ENCODE peak calls at places on chromosomes 11 and 22, in nine cellular contexts. O, C, R, Z, F, H, L, U and A are unnamed samples.

GRCh38 chr11:4127357-4127756 is 32.8 kb downstream of the RRM1 start:
- DNase-seq in O (no peak), C (no peak), R (no peak), Z (no peak), F (no peak), H (no peak), L (no peak), U (no peak), A (no peak)

GRCh38 chr11:129503646-129504045 is 128.0 kb downstream of the BARX2 start:
- DNase-seq in O (no peak), C (no peak), R (no peak), Z (no peak), F (no peak), H (no peak), L (no peak), U (no peak), A (no peak)

GRCh38 chr11:64371201-64371600 is 12.2 kb downstream of the RPS6KA4 start:
- DNase-seq in O (peak), C (no peak), R (no peak), Z (no peak), F (no peak), H (no peak), L (no peak), U (no peak), A (no peak)

GRCh38 chr11:129723964-129724291 is 91.7 kb upstream of the TMEM45B start:
- DNase-seq in O (no peak), C (no peak), R (no peak), Z (no peak), F (peak), H (no peak), L (no peak), U (no peak), A (no peak)

GRCh38 chr22:43152355-43153071 is 1.2 kb downstream of the TSPO start:
- DNase-seq in O (peak), C (peak), R (peak), Z (peak), F (peak), H (peak), L (peak), U (peak), A (peak)

GRCh38 chr11:116513894-116514293 is 258.9 kb downstream of the BUD13 start:
- DNase-seq in O (peak), C (peak), R (peak), Z (peak), F (no peak), H (no peak), L (no peak), U (peak), A (peak)

GRCh38 chr11:118212781-118213565 is 11.8 kb downstream of the JAML start:
- DNase-seq in O (peak), C (no peak), R (no peak), Z (no peak), F (no peak), H (no peak), L (no peak), U (no peak), A (no peak)

GRCh38 chr11:12540913-12541587 is 133.2 kb upstream of the TEAD1 start:
- DNase-seq in O (no peak), C (no peak), R (peak), Z (peak), F (no peak), H (peak), L (no peak), U (no peak), A (peak)

GRCh38 chr22:34161724-34162123 is 241.4 kb upstream of the LARGE1 start:
- DNase-seq in O (no peak), C (no peak), R (no peak), Z (no peak), F (no peak), H (no peak), L (no peak), U (no peak), A (no peak)

GRCh38 chr11:72589802-72590761 is 84.1 kb downstream of the PDE2A start:
- DNase-seq in O (peak), C (peak), R (peak), Z (peak), F (no peak), H (peak), L (no peak), U (no peak), A (no peak)

GRCh38 chr22:20009018-20009482 is 7.6 kb downstream of the ARVCF start:
- DNase-seq in O (no peak), C (no peak), R (no peak), Z (no peak), F (no peak), H (no peak), L (no peak), U (no peak), A (no peak)

GRCh38 chr11:87719311-87720073 is 455.8 kb downstream of the RAB38 start:
- DNase-seq in O (no peak), C (no peak), R (no peak), Z (peak), F (no peak), H (peak), L (no peak), U (no peak), A (no peak)

GRCh38 chr11:72433455-72434061 is 773 bp downstream of the CLPB start:
- DNase-seq in O (peak), C (no peak), R (no peak), Z (no peak), F (no peak), H (no peak), L (no peak), U (no peak), A (no peak)

GRCh38 chr22:27203276-27203660 is 545.9 kb downstream of the MIAT start:
- DNase-seq in O (no peak), C (no peak), R (no peak), Z (no peak), F (no peak), H (no peak), L (no peak), U (no peak), A (no peak)

GRCh38 chr11:34214961-34215805 is 109.8 kb downstream of the NAT10 start:
- DNase-seq in O (no peak), C (peak), R (peak), Z (peak), F (peak), H (peak), L (no peak), U (peak), A (peak)

GRCh38 chr11:91421586-91421985 is 803.0 kb upstream of the FAT3 start:
- DNase-seq in O (no peak), C (no peak), R (no peak), Z (no peak), F (no peak), H (no peak), L (no peak), U (no peak), A (no peak)

GRCh38 chr22:24423519-24424000 is 3.8 kb upstream of the ADORA2A start:
- DNase-seq in O (peak), C (no peak), R (no peak), Z (peak), F (no peak), H (peak), L (no peak), U (peak), A (no peak)

GRCh38 chr11:59692915-59693314 is 20.7 kb downstream of the OR10V1 start:
- DNase-seq in O (no peak), C (no peak), R (no peak), Z (no peak), F (no peak), H (no peak), L (no peak), U (no peak), A (no peak)

GRCh38 chr11:44096360-44097188 is 1.1 kb downstream of the EXT2 start:
- DNase-seq in O (no peak), C (peak), R (no peak), Z (no peak), F (no peak), H (peak), L (no peak), U (no peak), A (peak)

GRCh38 chr11:65013130-65013691 is 749 bp upstream of the ARL2 start:
- DNase-seq in O (peak), C (peak), R (peak), Z (peak), F (no peak), H (peak), L (peak), U (peak), A (peak)

GRCh38 chr11:72582206-72583176 is 91.7 kb downstream of the PDE2A start:
- DNase-seq in O (no peak), C (no peak), R (no peak), Z (no peak), F (peak), H (no peak), L (no peak), U (no peak), A (no peak)

GRCh38 chr11:12019867-12020416 is 11.5 kb upstream of the DKK3 start:
- DNase-seq in O (no peak), C (no peak), R (no peak), Z (peak), F (no peak), H (no peak), L (no peak), U (no peak), A (no peak)

GRCh38 chr11:126603486-126603885 is 248.0 kb downstream of the ST3GAL4 start:
- DNase-seq in O (no peak), C (no peak), R (no peak), Z (no peak), F (no peak), H (no peak), L (no peak), U (no peak), A (no peak)

GRCh38 chr11:58741127-58741526 is 9.4 kb upstream of the GLYAT start:
- DNase-seq in O (no peak), C (no peak), R (no peak), Z (no peak), F (no peak), H (no peak), L (no peak), U (no peak), A (no peak)

GRCh38 chr11:61555051-61555969 is 25.6 kb downstream of the SYT7 start:
- DNase-seq in O (peak), C (no peak), R (no peak), Z (no peak), F (no peak), H (peak), L (no peak), U (no peak), A (no peak)

GRCh38 chr11:17532814-17533213 is 11.4 kb downstream of the USH1C start:
- DNase-seq in O (no peak), C (no peak), R (no peak), Z (no peak), F (no peak), H (no peak), L (no peak), U (no peak), A (no peak)

GRCh38 chr11:47971501-47971900 is 8.9 kb upstream of the PTPRJ start:
- DNase-seq in O (no peak), C (no peak), R (no peak), Z (no peak), F (no peak), H (no peak), L (no peak), U (no peak), A (no peak)

GRCh38 chr11:96235725-96236124 is 107.3 kb downstream of the MAML2 start:
- DNase-seq in O (no peak), C (no peak), R (peak), Z (peak), F (no peak), H (no peak), L (no peak), U (no peak), A (peak)

DNA sequence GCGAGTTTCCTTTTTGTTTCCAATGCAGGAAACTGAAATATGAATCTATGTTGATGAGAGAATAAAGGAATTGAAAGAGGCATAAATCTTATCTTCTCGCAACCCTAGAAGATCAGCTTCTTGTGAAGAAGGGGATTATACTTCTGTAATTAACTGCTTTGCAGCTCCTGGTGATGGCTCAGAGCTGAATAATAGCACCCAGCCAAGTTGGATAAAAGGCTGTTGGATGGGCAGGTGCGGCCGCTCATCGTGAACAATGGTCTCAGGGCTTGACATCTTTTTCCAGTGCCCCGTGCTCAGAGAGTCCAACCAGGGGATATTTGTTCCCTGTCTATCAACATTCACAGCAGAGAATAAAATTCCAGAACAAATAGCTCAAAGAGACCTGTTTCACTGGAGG is 80.7 kb upstream of the SYT13 start:
- DNase-seq in O (no peak), C (no peak), R (no peak), Z (no peak), F (no peak), H (no peak), L (no peak), U (no peak), A (no peak)
- H3K4me3 ChIP-seq in O (no peak), C (no peak), R (no peak), Z (no peak), F (no peak), H (no peak), L (no peak), U (no peak), A (no peak)

GRCh38 chr22:46592390-46592872 is 27.8 kb upstream of the GRAMD4 start:
- DNase-seq in O (peak), C (no peak), R (peak), Z (peak), F (no peak), H (no peak), L (no peak), U (peak), A (peak)
- H3K4me3 ChIP-seq in O (peak), C (no peak), R (no peak), Z (peak), F (no peak), H (peak), L (no peak), U (no peak), A (peak)

DNA sequence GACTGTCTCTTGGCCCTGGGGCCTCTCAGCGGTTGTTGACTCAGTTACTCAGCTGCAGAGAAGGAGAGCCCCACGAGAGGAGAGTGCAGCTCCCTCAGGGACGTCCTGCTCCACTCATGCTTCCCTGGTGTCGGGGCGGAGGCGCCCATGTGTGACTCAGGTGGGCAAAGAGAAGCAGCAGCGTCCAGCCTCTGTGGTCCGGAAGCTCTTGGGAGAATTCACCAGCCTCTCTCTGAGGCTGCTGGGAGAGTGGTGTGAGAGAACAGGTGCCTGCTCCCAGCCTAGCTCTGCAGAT is 25.7 kb downstream of the GLB1L2 start:
- DNase-seq in O (no peak), C (no peak), R (no peak), Z (no peak), F (no peak), H (no peak), L (no peak), U (no peak), A (no peak)
- H3K4me3 ChIP-seq in O (no peak), C (no peak), R (no peak), Z (no peak), F (no peak), H (no peak), L (no peak), U (no peak), A (no peak)

DNA sequence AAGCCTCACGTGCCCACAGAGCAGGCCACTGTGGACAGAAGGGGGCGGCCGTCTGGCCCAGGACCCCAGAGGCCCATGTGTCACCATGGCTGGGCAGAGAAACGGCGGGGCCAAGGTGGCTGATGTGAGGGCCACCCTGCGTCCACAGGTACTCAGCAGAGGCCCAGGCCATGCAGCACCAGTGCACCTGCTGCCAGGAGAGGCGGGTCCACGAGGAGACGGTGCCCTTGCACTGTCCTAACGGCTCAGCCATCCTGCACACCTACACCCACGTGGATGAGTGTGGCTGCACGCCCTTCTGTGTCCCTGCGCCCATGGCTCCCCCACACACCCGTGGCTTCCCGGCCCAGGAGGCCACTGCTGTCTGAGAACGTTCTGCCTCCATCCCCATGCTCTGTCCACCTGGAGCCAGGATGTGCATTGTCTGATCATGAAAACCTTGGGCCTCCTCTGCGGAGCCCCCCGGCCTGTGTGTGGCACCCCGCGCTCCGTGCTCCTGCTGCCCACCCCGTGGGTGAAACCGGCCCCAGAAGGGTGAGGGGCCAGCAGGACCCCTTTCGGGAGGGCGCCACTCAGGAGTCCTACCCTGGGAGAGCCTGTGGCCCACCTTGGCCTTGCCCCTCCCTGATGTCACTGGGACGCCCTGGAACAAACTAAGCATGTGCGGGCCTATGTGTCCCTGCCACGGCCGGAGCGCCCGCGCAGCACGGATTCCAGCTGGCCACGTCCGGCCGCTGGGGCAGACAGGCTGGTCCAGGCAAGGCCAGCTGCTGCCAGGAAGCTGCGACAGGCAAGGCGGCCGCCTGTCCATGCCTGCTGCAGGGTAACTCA is 38.6 kb downstream of the MUC5B start:
- DNase-seq in O (no peak), C (no peak), R (no peak), Z (no peak), F (no peak), H (no peak), L (no peak), U (no peak), A (no peak)
- H3K4me3 ChIP-seq in O (no peak), C (no peak), R (no peak), Z (no peak), F (no peak), H (peak), L (no peak), U (no peak), A (no peak)

GRCh38 chr22:28375761-28376534 is 303.7 kb downstream of the TTC28 start:
- DNase-seq in O (no peak), C (no peak), R (peak), Z (no peak), F (no peak), H (peak), L (no peak), U (no peak), A (peak)

GRCh38 chr22:28381427-28382167 is 298.0 kb downstream of the TTC28 start:
- DNase-seq in O (no peak), C (no peak), R (peak), Z (peak), F (no peak), H (peak), L (no peak), U (no peak), A (peak)

GRCh38 chr22:28373841-28374240 is 305.8 kb downstream of the TTC28 start:
- DNase-seq in O (no peak), C (peak), R (peak), Z (peak), F (no peak), H (peak), L (no peak), U (no peak), A (peak)

DNA sequence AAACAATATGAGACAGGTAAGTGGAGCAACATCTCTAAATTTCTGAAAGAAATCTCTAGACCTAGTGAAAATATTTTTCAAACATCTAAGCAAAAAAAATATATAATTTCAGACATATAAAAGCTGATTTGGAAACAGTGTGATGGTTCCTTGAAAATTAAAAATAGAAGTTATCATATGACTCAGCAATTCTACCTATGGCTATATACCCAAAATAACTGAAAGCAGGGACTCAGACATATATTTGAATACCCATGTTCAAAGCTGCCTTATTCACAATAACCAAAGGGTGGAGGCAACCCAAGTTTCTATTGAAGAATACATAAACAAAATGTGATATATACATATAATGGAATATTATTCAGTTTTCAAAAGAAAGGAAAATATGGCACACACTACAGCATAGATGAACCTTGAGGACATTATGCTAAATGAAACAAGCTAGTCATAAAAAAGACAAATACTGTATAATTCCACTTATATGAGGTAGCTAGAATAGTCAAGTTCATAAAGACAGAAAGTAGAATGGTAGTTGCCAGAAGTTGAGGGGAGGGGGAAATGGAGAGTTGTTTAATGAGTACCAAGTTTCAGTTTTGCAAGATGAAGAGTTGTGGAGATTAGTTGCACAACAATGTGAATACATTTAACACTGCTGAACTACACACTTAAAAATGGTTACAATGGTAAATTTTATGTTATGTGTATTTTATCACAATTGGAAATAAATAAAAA is 300.4 kb downstream of the TTC28 start:
- DNase-seq in O (no peak), C (no peak), R (peak), Z (no peak), F (no peak), H (peak), L (no peak), U (no peak), A (no peak)
- H3K4me3 ChIP-seq in O (no peak), C (no peak), R (no peak), Z (no peak), F (no peak), H (peak), L (no peak), U (no peak), A (no peak)

DNA sequence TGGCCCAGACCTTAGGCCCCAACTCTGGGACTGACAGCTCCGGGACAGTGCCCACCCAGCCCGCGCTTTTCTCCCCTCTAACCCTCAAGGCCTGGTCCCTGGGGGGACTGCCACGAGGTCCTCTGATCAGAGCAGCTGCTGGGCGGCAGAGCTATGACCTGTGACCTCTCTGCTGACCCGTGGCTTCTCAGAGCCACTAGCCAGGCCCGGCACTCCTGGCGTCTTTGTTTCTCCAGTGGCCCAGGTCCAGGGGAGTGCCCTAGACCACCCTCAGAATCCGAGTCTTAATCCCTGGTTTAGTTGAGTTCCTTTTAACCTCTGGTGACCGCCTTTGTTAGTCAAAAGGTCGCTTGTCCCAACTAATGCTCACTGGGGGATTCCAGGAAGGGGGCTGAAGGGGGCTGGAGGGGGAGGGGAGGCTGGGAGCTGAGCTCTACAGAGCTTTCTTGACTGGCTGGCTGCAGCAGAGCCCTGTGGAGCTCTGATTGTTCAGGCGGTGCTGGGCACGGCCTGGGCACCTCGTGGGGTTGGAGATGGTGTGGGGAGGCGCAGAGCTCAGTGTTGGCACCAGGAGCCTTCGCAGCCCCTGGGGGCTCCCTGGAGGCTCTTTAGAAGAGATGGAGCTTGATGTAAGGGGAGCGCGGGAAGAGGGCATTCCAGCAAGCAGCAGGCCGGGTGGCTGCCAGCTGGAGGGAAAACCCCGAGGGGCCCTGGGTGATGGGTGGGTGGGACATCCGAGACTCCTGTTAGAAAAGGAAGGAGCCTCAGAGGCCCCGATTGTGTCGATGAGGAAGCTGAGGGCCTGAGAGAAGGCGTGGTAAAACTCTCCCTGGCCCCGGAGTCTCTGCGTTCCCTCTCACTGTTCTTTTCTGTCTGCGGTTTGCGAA is 1.4 kb downstream of the FBLN1 start:
- DNase-seq in O (peak), C (no peak), R (peak), Z (peak), F (no peak), H (peak), L (peak), U (no peak), A (peak)
- H3K4me3 ChIP-seq in O (no peak), C (peak), R (peak), Z (peak), F (peak), H (peak), L (peak), U (no peak), A (peak)